ENCODE peak calls at places on chromosomes 11 and 22, in ten cellular contexts. M is T-helper 2 cell treated with Interferon-gamma antibody and Interleukin-4, amounts not matched to agents 5 μg/mL and 100 μg/mL, for 36 hours; F is NCI-H774; U is stimulated activated CD4-positive, alpha-beta T cell treated with anti-CD3 and anti-CD28 coated beads, Interleukin-12 subunit alpha, Interleukin-12 subunit beta, amount 100 ng/mL, for 4 hours; S is lung; E is sciatic nerve; N is brain microvascular endothelial cell; C is AG08395; L is fibroblast of villous mesenchyme; Z is H9. T is an unnamed sample.
A peak's percentile ranks its signal among the peaks of the same experiment; 100 is the strongest.

GRCh38 chr22:42803454-42803853 is 53.6 kb downstream of the ARFGAP3 start:
- DNase-seq in M (no peak), F (no peak), U (no peak), S (no peak), E (no peak), N (no peak), C (no peak), L (no peak), Z (peak; percentile 16), T (peak; percentile 10)

GRCh38 chr11:123363556-123363955 is 66.5 kb upstream of the GRAMD1B start:
- DNase-seq in M (no peak), F (no peak), U (no peak), S (no peak), E (no peak), N (no peak), C (no peak), L (no peak), Z (no peak), T (no peak)

GRCh38 chr11:109864834-109865557 is 228.2 kb upstream of the ZC3H12C start:
- DNase-seq in M (no peak), F (no peak), U (no peak), S (no peak), E (no peak), N (peak; percentile 14), C (no peak), L (peak; percentile 62), Z (no peak), T (peak; percentile 54)

GRCh38 chr11:80843266-80843974 is 1402.6 kb upstream of the TENM4 start:
- DNase-seq in M (no peak), F (no peak), U (no peak), S (no peak), E (no peak), N (no peak), C (no peak), L (no peak), Z (no peak), T (no peak)

GRCh38 chr22:20979243-20979809 is 2.8 kb upstream of the LZTR1 start:
- DNase-seq in M (peak; percentile 51), F (no peak), U (peak; percentile 60), S (peak; percentile 78), E (peak; percentile 83), N (peak; percentile 71), C (peak; percentile 59), L (peak; percentile 80), Z (peak; percentile 99), T (no peak)

GRCh38 chr22:18992543-18993198 is 56.6 kb upstream of the PRODH start:
- DNase-seq in M (no peak), F (no peak), U (no peak), S (no peak), E (no peak), N (no peak), C (no peak), L (no peak), Z (no peak), T (no peak)

GRCh38 chr11:17810736-17811135 is 76.2 kb downstream of the KCNC1 start:
- DNase-seq in M (no peak), F (no peak), U (no peak), S (no peak), E (no peak), N (peak; percentile 34), C (peak; percentile 73), L (no peak), Z (no peak), T (no peak)

GRCh38 chr22:23243006-23243573 is 62.8 kb downstream of the BCR start:
- DNase-seq in M (peak; percentile 74), F (no peak), U (peak; percentile 42), S (no peak), E (no peak), N (no peak), C (no peak), L (no peak), Z (peak; percentile 88), T (no peak)

GRCh38 chr11:134069426-134069921 is 602 bp downstream of the JAM3 start:
- DNase-seq in M (no peak), F (no peak), U (peak; percentile 3), S (no peak), E (peak; percentile 72), N (peak; percentile 9), C (peak; percentile 51), L (peak; percentile 24), Z (no peak), T (peak; percentile 61)

GRCh38 chr11:95641506-95641905 is 148.1 kb downstream of the FAM76B start:
- DNase-seq in M (peak; percentile 21), F (no peak), U (no peak), S (peak; percentile 67), E (no peak), N (no peak), C (no peak), L (no peak), Z (no peak), T (no peak)

GRCh38 chr22:46045459-46046298 is 68.7 kb upstream of the WNT7B start:
- DNase-seq in M (no peak), F (no peak), U (no peak), S (no peak), E (peak; percentile 70), N (no peak), C (no peak), L (no peak), Z (no peak), T (no peak)

GRCh38 chr22:47292546-47293320 is 530.3 kb downstream of the TBC1D22A start:
- DNase-seq in M (no peak), F (no peak), U (no peak), S (no peak), E (no peak), N (no peak), C (no peak), L (peak; percentile 54), Z (no peak), T (no peak)

GRCh38 chr22:40966683-40967082 is 15.5 kb downstream of the RBX1 start:
- DNase-seq in M (no peak), F (no peak), U (no peak), S (no peak), E (peak; percentile 12), N (no peak), C (no peak), L (no peak), Z (no peak), T (no peak)

GRCh38 chr11:117426297-117426685 is 98.6 kb downstream of the CEP164 start:
- DNase-seq in M (peak; percentile 41), F (peak; percentile 44), U (peak; percentile 71), S (peak; percentile 62), E (peak; percentile 86), N (peak; percentile 20), C (peak; percentile 81), L (peak; percentile 42), Z (peak; percentile 87), T (peak; percentile 60)

GRCh38 chr11:59174664-59175033 is 2.7 kb downstream of the DTX4 start:
- DNase-seq in M (no peak), F (no peak), U (no peak), S (peak; percentile 25), E (no peak), N (no peak), C (peak; percentile 49), L (peak; percentile 55), Z (no peak), T (no peak)

GRCh38 chr11:95652002-95652472 is 137.5 kb downstream of the FAM76B start:
- DNase-seq in M (no peak), F (no peak), U (no peak), S (no peak), E (no peak), N (no peak), C (no peak), L (peak; percentile 4), Z (no peak), T (peak; percentile 93)

GRCh38 chr11:80779907-80780615 is 1339.2 kb upstream of the TENM4 start:
- DNase-seq in M (no peak), F (no peak), U (no peak), S (no peak), E (no peak), N (no peak), C (no peak), L (no peak), Z (no peak), T (no peak)

GRCh38 chr11:122696662-122697061 is 41.1 kb downstream of the UBASH3B start:
- DNase-seq in M (peak; percentile 86), F (no peak), U (peak; percentile 49), S (no peak), E (no peak), N (no peak), C (no peak), L (no peak), Z (no peak), T (no peak)

GRCh38 chr22:23895599-23896144 is 1.5 kb downstream of the MIF start:
- DNase-seq in M (no peak), F (no peak), U (no peak), S (no peak), E (no peak), N (no peak), C (no peak), L (no peak), Z (no peak), T (no peak)

GRCh38 chr11:10351435-10351767 is 46.5 kb downstream of the ADM start:
- DNase-seq in M (no peak), F (no peak), U (no peak), S (no peak), E (no peak), N (no peak), C (no peak), L (no peak), Z (no peak), T (no peak)

GRCh38 chr11:76658231-76658630 is 12.3 kb downstream of the LRRC32 start:
- DNase-seq in M (no peak), F (no peak), U (no peak), S (no peak), E (peak; percentile 30), N (no peak), C (no peak), L (no peak), Z (peak; percentile 20), T (no peak)

GRCh38 chr22:21632237-21632895 is at the start of gene CCDC116:
- DNase-seq in M (peak; percentile 49), F (peak; percentile 86), U (peak; percentile 43), S (no peak), E (no peak), N (no peak), C (no peak), L (no peak), Z (peak; percentile 77), T (no peak)

GRCh38 chr11:62445314-62445740 is 26.5 kb downstream of the SCGB1A1 start:
- DNase-seq in M (no peak), F (no peak), U (no peak), S (no peak), E (no peak), N (no peak), C (peak; percentile 46), L (peak; percentile 33), Z (no peak), T (no peak)

GRCh38 chr11:118342503-118343161 is at the start of gene CD3D:
- DNase-seq in M (peak; percentile 76), F (no peak), U (peak; percentile 53), S (no peak), E (no peak), N (no peak), C (no peak), L (no peak), Z (no peak), T (no peak)